ENCODE peak calls at places on chromosome 22, in eight cellular contexts. One of them, this sample, is unnamed.

GRCh38 chr22:49046546-49047305 is 780.9 kb downstream of the BRD1 start:
- DNase-seq in SHP77: peak
- DNase-seq in ELR: no peak
- DNase-seq in activated CD4-positive, CD25-positive, alpha-beta regulatory T cell: no peak
- DNase-seq in AG09309: no peak
- DNase-seq in GM10248: no peak
- DNase-seq in epithelial cell of proximal tubule: no peak
- DNase-seq in effector memory CD8-positive, alpha-beta T cell: no peak
- DNase-seq in this sample: no peak

GRCh38 chr22:19483481-19484244 is 3.9 kb downstream of the CDC45 start:
- DNase-seq in activated CD4-positive, CD25-positive, alpha-beta regulatory T cell: no peak
- DNase-seq in AG09309: peak
- DNase-seq in epithelial cell of proximal tubule: no peak
- DNase-seq in GM10248: no peak
- DNase-seq in effector memory CD8-positive, alpha-beta T cell: no peak
- DNase-seq in SHP77: no peak
- DNase-seq in ELR: peak
- DNase-seq in this sample: peak

GRCh38 chr22:48751539-48752437 is 1075.9 kb downstream of the BRD1 start:
- DNase-seq in epithelial cell of proximal tubule: no peak
- DNase-seq in activated CD4-positive, CD25-positive, alpha-beta regulatory T cell: no peak
- DNase-seq in ELR: no peak
- DNase-seq in SHP77: no peak
- DNase-seq in effector memory CD8-positive, alpha-beta T cell: no peak
- DNase-seq in GM10248: no peak
- DNase-seq in AG09309: no peak
- DNase-seq in this sample: no peak

GRCh38 chr22:26610983-26611382 is 6.8 kb downstream of the CRYBB1 start:
- DNase-seq in activated CD4-positive, CD25-positive, alpha-beta regulatory T cell: no peak
- DNase-seq in ELR: peak
- DNase-seq in GM10248: no peak
- DNase-seq in AG09309: no peak
- DNase-seq in SHP77: no peak
- DNase-seq in epithelial cell of proximal tubule: no peak
- DNase-seq in effector memory CD8-positive, alpha-beta T cell: no peak
- DNase-seq in this sample: peak

GRCh38 chr22:19040581-19041402 is 81.4 kb downstream of the DGCR2 start:
- DNase-seq in SHP77: no peak
- DNase-seq in ELR: no peak
- DNase-seq in effector memory CD8-positive, alpha-beta T cell: no peak
- DNase-seq in epithelial cell of proximal tubule: no peak
- DNase-seq in activated CD4-positive, CD25-positive, alpha-beta regulatory T cell: no peak
- DNase-seq in GM10248: no peak
- DNase-seq in AG09309: no peak
- DNase-seq in this sample: no peak

GRCh38 chr22:38214248-38215056 is 12.7 kb downstream of the MAFF start:
- DNase-seq in GM10248: peak
- DNase-seq in activated CD4-positive, CD25-positive, alpha-beta regulatory T cell: peak
- DNase-seq in SHP77: no peak
- DNase-seq in effector memory CD8-positive, alpha-beta T cell: peak
- DNase-seq in epithelial cell of proximal tubule: no peak
- DNase-seq in ELR: peak
- DNase-seq in AG09309: no peak
- DNase-seq in this sample: no peak

GRCh38 chr22:20520093-20520511 is 12.7 kb downstream of the MED15 start:
- DNase-seq in effector memory CD8-positive, alpha-beta T cell: no peak
- DNase-seq in epithelial cell of proximal tubule: no peak
- DNase-seq in activated CD4-positive, CD25-positive, alpha-beta regulatory T cell: no peak
- DNase-seq in ELR: peak
- DNase-seq in SHP77: no peak
- DNase-seq in GM10248: no peak
- DNase-seq in AG09309: no peak
- DNase-seq in this sample: peak

GRCh38 chr22:44391481-44392445 is 79.0 kb upstream of the SHISAL1 start:
- DNase-seq in SHP77: no peak
- DNase-seq in GM10248: no peak
- DNase-seq in effector memory CD8-positive, alpha-beta T cell: no peak
- DNase-seq in epithelial cell of proximal tubule: no peak
- DNase-seq in ELR: no peak
- DNase-seq in activated CD4-positive, CD25-positive, alpha-beta regulatory T cell: no peak
- DNase-seq in AG09309: no peak
- DNase-seq in this sample: no peak

GRCh38 chr22:19357270-19358105 is 66.0 kb upstream of the CLTCL1 start:
- DNase-seq in SHP77: no peak
- DNase-seq in GM10248: no peak
- DNase-seq in epithelial cell of proximal tubule: no peak
- DNase-seq in effector memory CD8-positive, alpha-beta T cell: no peak
- DNase-seq in activated CD4-positive, CD25-positive, alpha-beta regulatory T cell: no peak
- DNase-seq in AG09309: no peak
- DNase-seq in ELR: peak
- DNase-seq in this sample: peak

GRCh38 chr22:50483977-50484853 is 2.4 kb upstream of the MIOX start:
- DNase-seq in activated CD4-positive, CD25-positive, alpha-beta regulatory T cell: no peak
- DNase-seq in epithelial cell of proximal tubule: no peak
- DNase-seq in ELR: no peak
- DNase-seq in effector memory CD8-positive, alpha-beta T cell: no peak
- DNase-seq in SHP77: no peak
- DNase-seq in AG09309: no peak
- DNase-seq in GM10248: no peak
- DNase-seq in this sample: no peak

GRCh38 chr22:43843783-43844530 is 18.4 kb downstream of the SULT4A1 start:
- DNase-seq in epithelial cell of proximal tubule: no peak
- DNase-seq in AG09309: no peak
- DNase-seq in effector memory CD8-positive, alpha-beta T cell: no peak
- DNase-seq in SHP77: no peak
- DNase-seq in GM10248: no peak
- DNase-seq in ELR: no peak
- DNase-seq in activated CD4-positive, CD25-positive, alpha-beta regulatory T cell: no peak
- DNase-seq in this sample: no peak

GRCh38 chr22:29073618-29074275 is 912 bp downstream of the KREMEN1 start:
- DNase-seq in effector memory CD8-positive, alpha-beta T cell: no peak
- DNase-seq in GM10248: no peak
- DNase-seq in epithelial cell of proximal tubule: no peak
- DNase-seq in AG09309: no peak
- DNase-seq in activated CD4-positive, CD25-positive, alpha-beta regulatory T cell: no peak
- DNase-seq in SHP77: no peak
- DNase-seq in ELR: peak
- DNase-seq in this sample: no peak

GRCh38 chr22:20174785-20175596 is 24.1 kb upstream of the CCDC188 start:
- DNase-seq in activated CD4-positive, CD25-positive, alpha-beta regulatory T cell: no peak
- DNase-seq in ELR: peak
- DNase-seq in AG09309: no peak
- DNase-seq in GM10248: no peak
- DNase-seq in SHP77: peak
- DNase-seq in epithelial cell of proximal tubule: no peak
- DNase-seq in effector memory CD8-positive, alpha-beta T cell: no peak
- DNase-seq in this sample: no peak

GRCh38 chr22:32204856-32205722 is at the start of gene RFPL2:
- DNase-seq in SHP77: peak
- DNase-seq in activated CD4-positive, CD25-positive, alpha-beta regulatory T cell: no peak
- DNase-seq in GM10248: peak
- DNase-seq in epithelial cell of proximal tubule: no peak
- DNase-seq in ELR: peak
- DNase-seq in AG09309: no peak
- DNase-seq in effector memory CD8-positive, alpha-beta T cell: no peak
- DNase-seq in this sample: no peak

GRCh38 chr22:44884968-44885805 is 124.6 kb downstream of the PHF21B start:
- DNase-seq in AG09309: no peak
- DNase-seq in GM10248: no peak
- DNase-seq in effector memory CD8-positive, alpha-beta T cell: no peak
- DNase-seq in ELR: peak
- DNase-seq in activated CD4-positive, CD25-positive, alpha-beta regulatory T cell: no peak
- DNase-seq in SHP77: peak
- DNase-seq in epithelial cell of proximal tubule: no peak
- DNase-seq in this sample: no peak

GRCh38 chr22:49716441-49716840 is 111.2 kb downstream of the BRD1 start:
- DNase-seq in AG09309: no peak
- DNase-seq in effector memory CD8-positive, alpha-beta T cell: no peak
- DNase-seq in GM10248: no peak
- DNase-seq in epithelial cell of proximal tubule: no peak
- DNase-seq in SHP77: no peak
- DNase-seq in activated CD4-positive, CD25-positive, alpha-beta regulatory T cell: no peak
- DNase-seq in ELR: no peak
- DNase-seq in this sample: no peak

GRCh38 chr22:19488884-19489843 is 9.4 kb downstream of the CDC45 start:
- DNase-seq in ELR: peak
- DNase-seq in SHP77: no peak
- DNase-seq in epithelial cell of proximal tubule: no peak
- DNase-seq in AG09309: no peak
- DNase-seq in effector memory CD8-positive, alpha-beta T cell: no peak
- DNase-seq in activated CD4-positive, CD25-positive, alpha-beta regulatory T cell: no peak
- DNase-seq in GM10248: no peak
- DNase-seq in this sample: peak

GRCh38 chr22:20567371-20567847 is 60.0 kb downstream of the MED15 start:
- DNase-seq in activated CD4-positive, CD25-positive, alpha-beta regulatory T cell: no peak
- DNase-seq in ELR: peak
- DNase-seq in AG09309: no peak
- DNase-seq in GM10248: no peak
- DNase-seq in effector memory CD8-positive, alpha-beta T cell: no peak
- DNase-seq in SHP77: no peak
- DNase-seq in epithelial cell of proximal tubule: no peak
- DNase-seq in this sample: no peak

GRCh38 chr22:38462960-38463784 is 4.7 kb upstream of the KDELR3 start:
- DNase-seq in GM10248: no peak
- DNase-seq in epithelial cell of proximal tubule: no peak
- DNase-seq in SHP77: peak
- DNase-seq in AG09309: no peak
- DNase-seq in activated CD4-positive, CD25-positive, alpha-beta regulatory T cell: no peak
- DNase-seq in effector memory CD8-positive, alpha-beta T cell: no peak
- DNase-seq in ELR: no peak
- DNase-seq in this sample: no peak

GRCh38 chr22:46878549-46878948 is 116.1 kb downstream of the TBC1D22A start:
- DNase-seq in effector memory CD8-positive, alpha-beta T cell: no peak
- DNase-seq in GM10248: no peak
- DNase-seq in AG09309: no peak
- DNase-seq in ELR: no peak
- DNase-seq in activated CD4-positive, CD25-positive, alpha-beta regulatory T cell: no peak
- DNase-seq in SHP77: no peak
- DNase-seq in epithelial cell of proximal tubule: no peak
- DNase-seq in this sample: no peak

GRCh38 chr22:39290248-39290720 is 29.1 kb downstream of the RPL3 start:
- DNase-seq in SHP77: no peak
- DNase-seq in AG09309: no peak
- DNase-seq in GM10248: no peak
- DNase-seq in ELR: no peak
- DNase-seq in activated CD4-positive, CD25-positive, alpha-beta regulatory T cell: no peak
- DNase-seq in effector memory CD8-positive, alpha-beta T cell: no peak
- DNase-seq in epithelial cell of proximal tubule: no peak
- DNase-seq in this sample: no peak

GRCh38 chr22:47367107-47367690 is 604.7 kb downstream of the TBC1D22A start:
- DNase-seq in GM10248: no peak
- DNase-seq in effector memory CD8-positive, alpha-beta T cell: no peak
- DNase-seq in epithelial cell of proximal tubule: no peak
- DNase-seq in AG09309: no peak
- DNase-seq in activated CD4-positive, CD25-positive, alpha-beta regulatory T cell: no peak
- DNase-seq in ELR: no peak
- DNase-seq in SHP77: no peak
- DNase-seq in this sample: no peak

GRCh38 chr22:44147821-44148574 is 32.7 kb upstream of the PARVG start:
- DNase-seq in epithelial cell of proximal tubule: no peak
- DNase-seq in GM10248: no peak
- DNase-seq in SHP77: no peak
- DNase-seq in activated CD4-positive, CD25-positive, alpha-beta regulatory T cell: no peak
- DNase-seq in ELR: no peak
- DNase-seq in effector memory CD8-positive, alpha-beta T cell: no peak
- DNase-seq in AG09309: peak
- DNase-seq in this sample: no peak

GRCh38 chr22:44088976-44089570 is 65.0 kb downstream of the PARVB start:
- DNase-seq in ELR: no peak
- DNase-seq in SHP77: no peak
- DNase-seq in epithelial cell of proximal tubule: no peak
- DNase-seq in AG09309: peak
- DNase-seq in GM10248: no peak
- DNase-seq in effector memory CD8-positive, alpha-beta T cell: no peak
- DNase-seq in activated CD4-positive, CD25-positive, alpha-beta regulatory T cell: no peak
- DNase-seq in this sample: no peak

GRCh38 chr22:50272103-50272782 is 2.1 kb upstream of the MAPK11 start:
- DNase-seq in effector memory CD8-positive, alpha-beta T cell: no peak
- DNase-seq in GM10248: no peak
- DNase-seq in ELR: peak
- DNase-seq in activated CD4-positive, CD25-positive, alpha-beta regulatory T cell: no peak
- DNase-seq in epithelial cell of proximal tubule: no peak
- DNase-seq in AG09309: no peak
- DNase-seq in SHP77: peak
- DNase-seq in this sample: no peak

GRCh38 chr22:20117656-20118571 is 888 bp upstream of the TRMT2A start:
- DNase-seq in ELR: peak
- DNase-seq in GM10248: peak
- DNase-seq in epithelial cell of proximal tubule: no peak
- DNase-seq in AG09309: no peak
- DNase-seq in activated CD4-positive, CD25-positive, alpha-beta regulatory T cell: peak
- DNase-seq in SHP77: no peak
- DNase-seq in effector memory CD8-positive, alpha-beta T cell: peak
- DNase-seq in this sample: peak

GRCh38 chr22:49765091-49765771 is 62.4 kb downstream of the BRD1 start:
- DNase-seq in epithelial cell of proximal tubule: no peak
- DNase-seq in GM10248: no peak
- DNase-seq in ELR: no peak
- DNase-seq in AG09309: no peak
- DNase-seq in effector memory CD8-positive, alpha-beta T cell: no peak
- DNase-seq in activated CD4-positive, CD25-positive, alpha-beta regulatory T cell: no peak
- DNase-seq in SHP77: no peak
- DNase-seq in this sample: no peak

GRCh38 chr22:49621601-49622210 is 206.0 kb downstream of the BRD1 start:
- DNase-seq in ELR: no peak
- DNase-seq in GM10248: no peak
- DNase-seq in AG09309: no peak
- DNase-seq in activated CD4-positive, CD25-positive, alpha-beta regulatory T cell: no peak
- DNase-seq in effector memory CD8-positive, alpha-beta T cell: no peak
- DNase-seq in SHP77: no peak
- DNase-seq in epithelial cell of proximal tubule: no peak
- DNase-seq in this sample: no peak

GRCh38 chr22:31022516-31022915 is 53.5 kb downstream of the TUG1 start:
- DNase-seq in SHP77: no peak
- DNase-seq in effector memory CD8-positive, alpha-beta T cell: no peak
- DNase-seq in activated CD4-positive, CD25-positive, alpha-beta regulatory T cell: no peak
- DNase-seq in ELR: no peak
- DNase-seq in GM10248: no peak
- DNase-seq in AG09309: no peak
- DNase-seq in epithelial cell of proximal tubule: no peak
- DNase-seq in this sample: no peak

GRCh38 chr22:25403284-25403606 is 161.2 kb upstream of the GRK3 start:
- DNase-seq in GM10248: no peak
- DNase-seq in effector memory CD8-positive, alpha-beta T cell: no peak
- DNase-seq in ELR: no peak
- DNase-seq in SHP77: no peak
- DNase-seq in epithelial cell of proximal tubule: no peak
- DNase-seq in activated CD4-positive, CD25-positive, alpha-beta regulatory T cell: no peak
- DNase-seq in AG09309: no peak
- DNase-seq in this sample: no peak

GRCh38 chr22:23289851-23290724 is 109.8 kb downstream of the BCR start:
- DNase-seq in ELR: peak
- DNase-seq in SHP77: no peak
- DNase-seq in effector memory CD8-positive, alpha-beta T cell: peak
- DNase-seq in GM10248: peak
- DNase-seq in AG09309: no peak
- DNase-seq in epithelial cell of proximal tubule: no peak
- DNase-seq in activated CD4-positive, CD25-positive, alpha-beta regulatory T cell: peak
- DNase-seq in this sample: peak

GRCh38 chr22:42830161-42830560 is 26.9 kb downstream of the ARFGAP3 start:
- DNase-seq in AG09309: no peak
- DNase-seq in ELR: no peak
- DNase-seq in epithelial cell of proximal tubule: no peak
- DNase-seq in SHP77: no peak
- DNase-seq in effector memory CD8-positive, alpha-beta T cell: no peak
- DNase-seq in GM10248: no peak
- DNase-seq in activated CD4-positive, CD25-positive, alpha-beta regulatory T cell: no peak
- DNase-seq in this sample: no peak